ENCODE peak calls at places on chromosome 7, in six cellular contexts. W is GM13976, K is T-helper 1 cell, D is sigmoid colon, E is dorsolateral prefrontal cortex, O is GM23248. J is an unnamed sample.

GRCh38 chr7:146067880-146068279 is 48.7 kb upstream of the CNTNAP2 start:
- DNase-seq in E (no peak), O (no peak), D (no peak), K (no peak), W (no peak), J (no peak)

GRCh38 chr7:107432261-107432660 is 37.6 kb upstream of the GPR22 start:
- DNase-seq in D (no peak), K (no peak), O (no peak), E (no peak), W (no peak), J (peak)

GRCh38 chr7:29377718-29378117 is 183.1 kb downstream of the CHN2 start:
- DNase-seq in D (no peak), O (no peak), E (no peak), K (no peak), W (no peak), J (no peak)

GRCh38 chr7:143408686-143409551 is at the start of gene EPHA1:
- DNase-seq in K (peak), W (no peak), D (no peak), O (peak), E (no peak), J (no peak)

GRCh38 chr7:73829921-73830617 is 727 bp upstream of the CLDN4 start:
- DNase-seq in O (no peak), D (no peak), K (no peak), W (peak), E (no peak), J (no peak)

GRCh38 chr7:8168336-8168735 is 93.6 kb downstream of the ICA1 start:
- DNase-seq in D (no peak), O (no peak), E (no peak), K (no peak), W (no peak), J (no peak)

GRCh38 chr7:79359827-79360226 is 93.6 kb downstream of the MAGI2 start:
- DNase-seq in E (no peak), O (no peak), W (no peak), D (no peak), K (no peak), J (no peak)

GRCh38 chr7:117669818-117670217 is 190.0 kb downstream of the CFTR start:
- DNase-seq in K (no peak), W (no peak), D (no peak), O (peak), E (no peak), J (no peak)

GRCh38 chr7:78080811-78081210 is 282.2 kb downstream of the PHTF2 start:
- DNase-seq in W (no peak), K (no peak), E (no peak), O (peak), D (no peak), J (no peak)

GRCh38 chr7:28161319-28161718 is 19.3 kb downstream of the JAZF1 start:
- DNase-seq in K (no peak), E (no peak), O (no peak), W (no peak), D (no peak), J (no peak)

GRCh38 chr7:131861620-131862346 is 305.4 kb upstream of the PODXL start:
- DNase-seq in K (no peak), O (peak), E (no peak), D (no peak), W (no peak), J (no peak)

GRCh38 chr7:154423219-154423618 is 371.0 kb downstream of the DPP6 start:
- DNase-seq in O (no peak), K (no peak), W (no peak), E (no peak), D (no peak), J (no peak)

GRCh38 chr7:129644634-129645230 is 33.2 kb downstream of the NRF1 start:
- DNase-seq in O (peak), K (no peak), E (no peak), W (no peak), D (no peak), J (peak)

GRCh38 chr7:46515844-46516590 is 594.9 kb upstream of the IGFBP3 start:
- DNase-seq in E (no peak), K (no peak), W (no peak), O (no peak), D (no peak), J (no peak)

GRCh38 chr7:156725074-156725473 is 84.5 kb downstream of the RNF32 start:
- DNase-seq in K (no peak), O (no peak), W (no peak), E (no peak), D (no peak), J (peak)

GRCh38 chr7:135274495-135275268 is 41.0 kb downstream of the STRA8 start:
- DNase-seq in W (peak), K (peak), E (peak), O (peak), D (peak), J (peak)

GRCh38 chr7:3888096-3888495 is 587.0 kb downstream of the SDK1 start:
- DNase-seq in E (no peak), O (no peak), D (no peak), W (no peak), K (no peak), J (peak)

GRCh38 chr7:20219446-20220292 is 2.5 kb upstream of the MACC1 start:
- DNase-seq in E (peak), D (peak), O (peak), W (no peak), K (no peak), J (peak)

GRCh38 chr7:149225106-149225505 is 14.3 kb upstream of the ZNF212 start:
- DNase-seq in O (no peak), K (no peak), E (no peak), W (no peak), D (no peak), J (no peak)

GRCh38 chr7:38054199-38054598 is 123.8 kb upstream of the STARD3NL start:
- DNase-seq in W (no peak), D (no peak), O (no peak), K (no peak), E (no peak), J (no peak)

GRCh38 chr7:151658778-151659177 is 139.1 kb upstream of the RHEB start:
- DNase-seq in E (no peak), K (no peak), O (peak), D (no peak), W (no peak), J (no peak)

GRCh38 chr7:125057974-125058373 is 128.3 kb upstream of the POT1 start:
- DNase-seq in E (no peak), D (no peak), O (no peak), K (no peak), W (no peak), J (no peak)

GRCh38 chr7:64223366-64223765 is 4.9 kb upstream of the ZNF679 start:
- DNase-seq in D (no peak), K (no peak), W (no peak), E (no peak), O (no peak), J (no peak)

GRCh38 chr7:30791126-30791525 is 19.9 kb downstream of the MINDY4 start:
- DNase-seq in W (no peak), K (no peak), D (no peak), O (no peak), E (no peak), J (no peak)

GRCh38 chr7:25216837-25217236 is 11.4 kb downstream of the NPVF start:
- DNase-seq in D (no peak), O (peak), W (peak), K (no peak), E (no peak), J (peak)

GRCh38 chr7:47757946-47758371 is 176.0 kb upstream of the TNS3 start:
- DNase-seq in K (no peak), W (no peak), D (no peak), E (peak), O (peak), J (peak)

GRCh38 chr7:157483515-157483914 is 146.7 kb downstream of the DNAJB6 start:
- DNase-seq in E (no peak), O (no peak), W (no peak), D (peak), K (no peak), J (no peak)

GRCh38 chr7:47739901-47740300 is 158.0 kb upstream of the TNS3 start:
- DNase-seq in K (no peak), W (no peak), D (no peak), E (no peak), O (no peak), J (no peak)

GRCh38 chr7:104926905-104927454 is 87.0 kb upstream of the KMT2E start:
- DNase-seq in D (no peak), O (no peak), W (no peak), E (no peak), K (no peak), J (no peak)

GRCh38 chr7:93544686-93545085 is 29.8 kb downstream of the CALCR start:
- DNase-seq in O (peak), E (no peak), W (no peak), D (no peak), K (no peak), J (peak)

GRCh38 chr7:2444476-2444875 is 31.7 kb downstream of the GRIFIN start:
- DNase-seq in O (peak), W (no peak), E (peak), K (no peak), D (peak), J (peak)

GRCh38 chr7:128836729-128837348 is 6.6 kb downstream of the FLNC start:
- DNase-seq in K (peak), O (no peak), E (no peak), W (peak), D (no peak), J (no peak)

GRCh38 chr7:6556196-6556595 is 4.9 kb upstream of the GRID2IP start:
- DNase-seq in D (no peak), E (no peak), W (peak), O (no peak), K (no peak), J (no peak)

GRCh38 chr7:28225581-28225980 is 45.0 kb upstream of the JAZF1 start:
- DNase-seq in D (no peak), W (no peak), K (no peak), O (no peak), E (no peak), J (no peak)

GRCh38 chr7:120949393-120949799 is 1.2 kb upstream of the ING3 start:
- DNase-seq in W (no peak), O (peak), K (no peak), D (no peak), E (no peak), J (no peak)

GRCh38 chr7:142516038-142516501 is 233.2 kb upstream of the PRSS1 start:
- DNase-seq in D (no peak), W (peak), E (no peak), O (peak), K (no peak), J (peak)

GRCh38 chr7:120554960-120555571 is 282.1 kb downstream of the KCND2 start:
- DNase-seq in K (no peak), E (no peak), O (peak), D (no peak), W (peak), J (peak)

GRCh38 chr7:105978974-105979373 is 15.9 kb downstream of the CDHR3 start:
- DNase-seq in W (no peak), D (no peak), K (no peak), E (no peak), O (no peak), J (no peak)

GRCh38 chr7:129950191-129950940 is 2.4 kb downstream of the UBE2H start:
- DNase-seq in D (peak), W (peak), O (peak), E (no peak), K (no peak), J (no peak)